ENCODE peak calls at places on chromosome 4, in four cellular contexts. Z is CD8-positive, alpha-beta T cell; A is progenitor cell of endocrine pancreas; M is left lung. U is an unnamed sample.

GRCh38 chr4:6023766-6024165 is 5.5 kb upstream of the C4orf50 start:
- DNase-seq in Z (no peak), A (no peak), M (no peak), U (no peak)

GRCh38 chr4:848803-849477 is 23.0 kb upstream of the CPLX1 start:
- DNase-seq in Z (no peak), A (no peak), M (peak; percentile 60), U (no peak)

GRCh38 chr4:77821775-77822174 is 2.6 kb upstream of the CNOT6L start:
- DNase-seq in Z (peak; percentile 50), A (no peak), M (no peak), U (no peak)

GRCh38 chr4:173522874-173523395 is 7.1 kb downstream of the HAND2 start:
- DNase-seq in Z (no peak), A (no peak), M (no peak), U (peak; percentile 76)

GRCh38 chr4:37461801-37462200 is 217.3 kb downstream of the NWD2 start:
- DNase-seq in Z (no peak), A (no peak), M (no peak), U (no peak)

GRCh38 chr4:27604692-27605091 is 744.1 kb downstream of the STIM2 start:
- DNase-seq in Z (no peak), A (no peak), M (no peak), U (no peak)

GRCh38 chr4:102778720-102779119 is 18.0 kb upstream of the MANBA start:
- DNase-seq in Z (no peak), A (no peak), M (no peak), U (no peak)

GRCh38 chr4:45453258-45453841 is 670.5 kb downstream of the GABRG1 start:
- DNase-seq in Z (no peak), A (no peak), M (no peak), U (peak; percentile 1)

GRCh38 chr4:141238196-141238595 is 17.5 kb downstream of the ZNF330 start:
- DNase-seq in Z (no peak), A (no peak), M (no peak), U (no peak)

GRCh38 chr4:52982246-52982950 is 120.3 kb downstream of the RASL11B start:
- DNase-seq in Z (no peak), A (no peak), M (no peak), U (peak; percentile 75)

GRCh38 chr4:167032876-167033275 is 201.4 kb downstream of the SPOCK3 start:
- DNase-seq in Z (no peak), A (no peak), M (no peak), U (peak; percentile 37)

GRCh38 chr4:118712872-118713271 is 27.7 kb downstream of the METTL14 start:
- DNase-seq in Z (no peak), A (no peak), M (no peak), U (no peak)

GRCh38 chr4:143587703-143588102 is 74.2 kb downstream of the SMARCA5 start:
- DNase-seq in Z (no peak), A (no peak), M (no peak), U (no peak)

GRCh38 chr4:186727149-186727976 is 3.7 kb upstream of the FAT1 start:
- DNase-seq in Z (no peak), A (no peak), M (no peak), U (no peak)

GRCh38 chr4:141646969-141647368 is 10.6 kb downstream of the IL15 start:
- DNase-seq in Z (no peak), A (no peak), M (no peak), U (no peak)

GRCh38 chr4:79788884-79789283 is 284.1 kb downstream of the ANTXR2 start:
- DNase-seq in Z (no peak), A (no peak), M (no peak), U (no peak)

GRCh38 chr4:183422962-183423653 is 21.3 kb upstream of the CDKN2AIP start:
- DNase-seq in Z (no peak), A (no peak), M (no peak), U (no peak)

GRCh38 chr4:172851534-172851933 is 317.1 kb upstream of the GALNT7 start:
- DNase-seq in Z (no peak), A (no peak), M (no peak), U (no peak)

GRCh38 chr4:174435981-174436776 is 86.1 kb downstream of the HPGD start:
- DNase-seq in Z (no peak), A (no peak), M (no peak), U (no peak)

GRCh38 chr4:121062466-121062975 is 9.8 kb downstream of the NDNF start:
- DNase-seq in Z (no peak), A (no peak), M (no peak), U (peak; percentile 13)

GRCh38 chr4:182877326-182877883 is 39.8 kb downstream of the DCTD start:
- DNase-seq in Z (no peak), A (no peak), M (no peak), U (no peak)

GRCh38 chr4:155552180-155552579 is 114.5 kb upstream of the GUCY1A1 start:
- DNase-seq in Z (no peak), A (no peak), M (peak; percentile 27), U (peak; percentile 40)

GRCh38 chr4:118683513-118683912 is 1.7 kb upstream of the METTL14 start:
- DNase-seq in Z (no peak), A (no peak), M (no peak), U (no peak)

GRCh38 chr4:15145709-15146108 is 143.4 kb downstream of the CPEB2 start:
- DNase-seq in Z (no peak), A (no peak), M (no peak), U (no peak)

GRCh38 chr4:1570291-1571164 is 113.6 kb downstream of the FAM53A start:
- DNase-seq in Z (no peak), A (no peak), M (peak; percentile 56), U (no peak)

GRCh38 chr4:2807571-2807970 is 14.7 kb downstream of the SH3BP2 start:
- DNase-seq in Z (no peak), A (no peak), M (peak; percentile 78), U (no peak)

GRCh38 chr4:136927172-136927571 is 605.1 kb downstream of the PCDH18 start:
- DNase-seq in Z (no peak), A (no peak), M (no peak), U (no peak)

GRCh38 chr4:80196259-80197131 is 808 bp upstream of the PRDM8 start:
- DNase-seq in Z (no peak), A (no peak), M (peak; percentile 55), U (no peak)

GRCh38 chr4:71130827-71131603 is 137.6 kb downstream of the DCK start:
- DNase-seq in Z (no peak), A (no peak), M (no peak), U (peak; percentile 30)
- TF ChIP-seq CTCF in Z (no peak), A (no peak), M (no peak), U (peak; percentile 7)

GRCh38 chr4:100146756-100147155 is 43.5 kb downstream of the DDIT4L start:
- DNase-seq in Z (no peak), A (no peak), M (no peak), U (peak; percentile 11)

GRCh38 chr4:100147684-100148083 is 42.6 kb downstream of the DDIT4L start:
- DNase-seq in Z (no peak), A (no peak), M (no peak), U (no peak)

GRCh38 chr4:100149190-100149589 is 41.1 kb downstream of the DDIT4L start:
- DNase-seq in Z (no peak), A (no peak), M (no peak), U (no peak)

GRCh38 chr4:100147198-100147597 is 43.1 kb downstream of the DDIT4L start:
- DNase-seq in Z (no peak), A (no peak), M (no peak), U (no peak)
- TF ChIP-seq CTCF in Z (no peak), A (no peak), M (no peak), U (no peak)

DNA sequence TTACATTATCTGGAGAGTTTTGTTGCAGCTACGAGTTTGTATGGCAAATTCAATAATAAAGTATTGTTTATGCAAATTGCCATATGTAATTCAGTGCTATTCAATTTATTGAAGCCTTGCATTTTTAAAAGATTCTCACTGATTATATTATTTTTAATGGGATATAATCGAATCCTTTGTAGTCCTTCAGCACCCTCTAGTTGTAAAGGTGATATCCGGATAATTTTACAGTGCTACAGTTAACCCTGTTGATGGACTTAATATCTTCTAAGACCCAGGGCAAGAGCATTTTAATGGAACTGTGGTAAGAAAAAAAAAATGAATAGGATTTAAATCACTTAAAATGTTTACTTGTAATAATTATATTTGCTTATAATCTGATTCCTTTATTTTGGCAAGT is 48.5 kb upstream of the GRIA2 start:
- DNase-seq in Z (no peak), A (no peak), M (no peak), U (peak; percentile 16)
- TF ChIP-seq CTCF in Z (no peak), A (no peak), M (no peak), U (peak; percentile 34)

DNA sequence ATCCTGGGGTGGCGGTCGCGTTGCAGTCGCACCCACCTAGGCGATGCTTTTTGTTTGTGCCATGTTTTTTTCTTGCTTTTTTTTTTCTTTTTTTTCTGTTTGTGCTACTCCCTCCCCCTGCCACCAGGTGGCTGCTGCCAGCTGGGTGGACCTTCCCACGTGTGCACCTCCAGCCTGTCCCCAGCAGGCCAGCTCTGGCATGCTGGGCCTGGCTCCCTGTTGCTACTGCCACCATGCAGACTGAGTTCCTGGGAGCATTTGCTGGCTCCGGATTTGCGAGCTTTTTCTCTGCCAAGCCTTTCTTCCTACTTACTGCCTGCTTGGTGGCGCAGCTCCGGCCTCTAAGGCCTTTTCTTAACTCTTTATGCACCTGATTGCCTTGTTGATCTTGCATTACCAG is 161.2 kb upstream of the WDFY3 start:
- DNase-seq in Z (no peak), A (no peak), M (peak; percentile 42), U (peak; percentile 24)
- TF ChIP-seq CTCF in Z (no peak), A (peak; percentile 54), M (no peak), U (peak; percentile 63)

DNA sequence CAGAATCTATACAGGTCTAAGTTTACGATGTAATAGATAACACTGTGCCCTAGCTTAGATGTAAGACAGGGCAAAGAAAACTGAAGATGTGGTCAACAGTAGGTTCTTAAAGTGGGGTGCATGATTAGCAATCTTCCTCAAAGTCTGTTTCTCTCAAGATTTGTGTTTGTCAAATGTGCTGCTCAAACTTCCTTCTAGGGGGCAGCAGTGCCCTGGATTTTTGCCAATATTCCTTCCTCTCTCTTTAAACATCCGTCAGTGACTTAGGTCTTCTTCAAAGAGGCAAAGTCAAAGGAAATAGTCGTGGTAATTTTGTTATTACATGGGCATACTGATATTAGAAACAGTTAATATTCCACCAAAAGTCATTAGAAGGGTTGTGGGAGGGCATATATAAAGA is 4.2 kb upstream of the PDHA2 start:
- DNase-seq in Z (no peak), A (no peak), M (no peak), U (no peak)
- TF ChIP-seq CTCF in Z (no peak), A (peak; percentile 60), M (no peak), U (no peak)

DNA sequence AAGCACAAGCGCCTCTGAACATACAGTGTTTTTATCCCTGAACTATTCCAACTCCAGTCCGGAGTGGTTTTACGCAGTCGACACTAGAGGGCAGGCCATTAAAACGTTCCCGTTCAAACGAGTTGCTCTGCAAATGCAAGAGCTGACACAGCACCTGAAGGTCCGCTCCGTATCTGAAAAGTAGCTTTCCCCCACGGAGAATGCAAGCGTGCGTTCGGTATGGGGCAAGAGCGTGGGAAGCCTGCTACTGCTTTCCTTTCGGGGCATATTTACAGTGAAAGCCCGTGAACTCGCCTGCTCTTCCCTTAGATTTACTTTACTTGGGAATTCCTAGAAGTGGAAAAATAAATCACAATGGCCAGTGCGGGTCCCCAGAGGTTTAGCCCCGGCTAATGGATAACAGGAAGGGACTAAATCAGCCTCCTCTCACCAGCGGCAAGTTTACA is 190.8 kb downstream of the TSPAN5 start:
- DNase-seq in Z (peak; percentile 63), A (peak; percentile 59), M (no peak), U (peak; percentile 95)
- TF ChIP-seq CTCF in Z (peak; percentile 68), A (peak; percentile 79), M (peak; percentile 69), U (peak; percentile 85)

U was measured in fibroblast of villous mesenchyme.